ENCODE peak calls at places on chromosomes 6 and 20, in eight cellular contexts. C is C1 segment of cervical spinal cord, K is T-helper 2 cell, J is AG10803, Z is GM04504, S is lower leg skin, U is NCI-H774, X is NCI-H1436. R is an unnamed sample.

GRCh38 chr20:53291548-53291947 is 302.1 kb downstream of the ZNF217 start:
- DNase-seq in C (no peak), K (no peak), J (no peak), Z (no peak), S (no peak), U (no peak), X (no peak), R (no peak)

GRCh38 chr6:43203029-43203717 is 21.2 kb downstream of the CUL9 start:
- DNase-seq in C (no peak), K (no peak), J (no peak), Z (no peak), S (no peak), U (no peak), X (no peak), R (no peak)

GRCh38 chr20:9301129-9302072 is 213.0 kb upstream of the LAMP5 start:
- DNase-seq in C (no peak), K (no peak), J (peak; percentile 78), Z (no peak), S (no peak), U (peak; percentile 44), X (no peak), R (peak; percentile 50)

GRCh38 chr6:39088331-39088730 is 26.7 kb downstream of the SAYSD1 start:
- DNase-seq in C (peak; percentile 14), K (peak; percentile 39), J (peak; percentile 53), Z (no peak), S (no peak), U (no peak), X (no peak), R (peak; percentile 62)

GRCh38 chr20:35640724-35641123 is 24.0 kb downstream of the CPNE1 start:
- DNase-seq in C (no peak), K (no peak), J (no peak), Z (no peak), S (no peak), U (no peak), X (no peak), R (no peak)

GRCh38 chr20:12916699-12917098 is 92.1 kb upstream of the SPTLC3 start:
- DNase-seq in C (no peak), K (no peak), J (no peak), Z (no peak), S (no peak), U (no peak), X (no peak), R (peak; percentile 5)

GRCh38 chr6:84825461-84825860 is 61.1 kb upstream of the TBX18 start:
- DNase-seq in C (no peak), K (no peak), J (peak; percentile 23), Z (no peak), S (no peak), U (no peak), X (no peak), R (peak; percentile 71)

GRCh38 chr6:15089569-15090144 is 156.2 kb upstream of the JARID2 start:
- DNase-seq in C (no peak), K (no peak), J (no peak), Z (no peak), S (peak; percentile 85), U (peak; percentile 9), X (no peak), R (no peak)

GRCh38 chr6:129929433-129929832 is 68.3 kb upstream of the TMEM244 start:
- DNase-seq in C (no peak), K (no peak), J (peak; percentile 92), Z (peak; percentile 75), S (no peak), U (no peak), X (no peak), R (peak; percentile 93)

GRCh38 chr20:10754809-10755208 is 81.0 kb upstream of the JAG1 start:
- DNase-seq in C (no peak), K (no peak), J (no peak), Z (no peak), S (no peak), U (no peak), X (no peak), R (no peak)

GRCh38 chr6:54003316-54003715 is 107.9 kb upstream of the MLIP start:
- DNase-seq in C (no peak), K (no peak), J (no peak), Z (no peak), S (no peak), U (no peak), X (no peak), R (no peak)

GRCh38 chr6:15391500-15391899 is 145.6 kb downstream of the JARID2 start:
- DNase-seq in C (no peak), K (no peak), J (no peak), Z (no peak), S (no peak), U (no peak), X (no peak), R (no peak)

GRCh38 chr20:31704225-31705119 is 18.2 kb downstream of the BCL2L1 start:
- DNase-seq in C (no peak), K (no peak), J (peak; percentile 42), Z (no peak), S (no peak), U (no peak), X (no peak), R (peak; percentile 42)

GRCh38 chr6:19205076-19205475 is 632.1 kb upstream of the ID4 start:
- DNase-seq in C (no peak), K (no peak), J (no peak), Z (no peak), S (no peak), U (no peak), X (no peak), R (no peak)

GRCh38 chr6:85865665-85866372 is 223.1 kb upstream of the SYNCRIP start:
- DNase-seq in C (no peak), K (peak; percentile 28), J (peak; percentile 56), Z (peak; percentile 17), S (no peak), U (peak; percentile 14), X (no peak), R (peak; percentile 83)

GRCh38 chr6:43862925-43863324 is 92.9 kb downstream of the VEGFA start:
- DNase-seq in C (no peak), K (no peak), J (no peak), Z (no peak), S (no peak), U (no peak), X (no peak), R (no peak)

GRCh38 chr6:45633272-45633908 is 255.7 kb upstream of the SUPT3H start:
- DNase-seq in C (no peak), K (peak; percentile 77), J (no peak), Z (no peak), S (no peak), U (no peak), X (no peak), R (no peak)

GRCh38 chr6:16184129-16184528 is 54.3 kb upstream of the GMPR start:
- DNase-seq in C (no peak), K (peak; percentile 62), J (peak; percentile 28), Z (no peak), S (no peak), U (no peak), X (no peak), R (peak; percentile 39)

GRCh38 chr6:71886184-71887005 is at the start of gene RIMS1:
- DNase-seq in C (no peak), K (peak; percentile 17), J (peak; percentile 33), Z (no peak), S (no peak), U (peak; percentile 47), X (peak; percentile 22), R (peak; percentile 57)

GRCh38 chr6:138194221-138194620 is 24.1 kb downstream of the PBOV1 start:
- DNase-seq in C (no peak), K (no peak), J (no peak), Z (no peak), S (no peak), U (no peak), X (no peak), R (no peak)

GRCh38 chr6:88294702-88295101 is 128.6 kb upstream of the CNR1 start:
- DNase-seq in C (no peak), K (no peak), J (no peak), Z (no peak), S (no peak), U (no peak), X (no peak), R (no peak)

GRCh38 chr6:52582996-52583395 is 6.1 kb upstream of the TRAM2 start:
- DNase-seq in C (no peak), K (no peak), J (no peak), Z (no peak), S (no peak), U (no peak), X (no peak), R (no peak)

GRCh38 chr6:29552512-29553051 is 7.0 kb downstream of the UBD start:
- DNase-seq in C (no peak), K (peak; percentile 78), J (peak; percentile 66), Z (peak; percentile 28), S (no peak), U (no peak), X (no peak), R (peak; percentile 65)

GRCh38 chr20:38477747-38478146 is 5.1 kb downstream of the RALGAPB start:
- DNase-seq in C (no peak), K (no peak), J (no peak), Z (no peak), S (no peak), U (no peak), X (no peak), R (no peak)

GRCh38 chr6:87183687-87184086 is 28.3 kb downstream of the ZNF292 start:
- DNase-seq in C (no peak), K (no peak), J (peak; percentile 34), Z (peak; percentile 15), S (no peak), U (no peak), X (no peak), R (peak; percentile 69)

GRCh38 chr6:36944650-36945049 is 9.9 kb upstream of the PI16 start:
- DNase-seq in C (no peak), K (no peak), J (no peak), Z (no peak), S (peak; percentile 48), U (no peak), X (no peak), R (no peak)

GRCh38 chr20:36819662-36820061 is 46.1 kb upstream of the DSN1 start:
- DNase-seq in C (no peak), K (no peak), J (no peak), Z (no peak), S (no peak), U (no peak), X (peak; percentile 61), R (no peak)

GRCh38 chr6:134937426-134937825 is 12.5 kb downstream of the ALDH8A1 start:
- DNase-seq in C (no peak), K (no peak), J (peak; percentile 59), Z (no peak), S (peak; percentile 52), U (no peak), X (no peak), R (peak; percentile 17)

GRCh38 chr20:33667245-33668086 is 723 bp downstream of the ACTL10 start:
- DNase-seq in C (peak; percentile 55), K (peak; percentile 65), J (peak; percentile 59), Z (no peak), S (peak; percentile 93), U (peak; percentile 79), X (no peak), R (no peak)

GRCh38 chr6:47749726-47750125 is 32.1 kb upstream of the OPN5 start:
- DNase-seq in C (no peak), K (no peak), J (no peak), Z (no peak), S (no peak), U (no peak), X (no peak), R (no peak)

GRCh38 chr6:27505209-27506027 is 32.5 kb upstream of the ZNF184 start:
- DNase-seq in C (no peak), K (peak; percentile 41), J (peak; percentile 37), Z (no peak), S (peak; percentile 87), U (peak; percentile 78), X (peak; percentile 35), R (peak; percentile 46)

GRCh38 chr6:137570307-137570832 is 76.2 kb upstream of the OLIG3 start:
- DNase-seq in C (no peak), K (no peak), J (no peak), Z (no peak), S (no peak), U (peak; percentile 96), X (peak; percentile 73), R (no peak)

GRCh38 chr20:50380697-50381040 is 129.5 kb upstream of the PTPN1 start:
- DNase-seq in C (no peak), K (no peak), J (peak; percentile 56), Z (peak; percentile 26), S (no peak), U (no peak), X (no peak), R (peak; percentile 78)

GRCh38 chr6:3791526-3792212 is 40.2 kb upstream of the PXDC1 start:
- DNase-seq in C (no peak), K (no peak), J (no peak), Z (no peak), S (peak; percentile 74), U (no peak), X (no peak), R (no peak)

R was measured in GM23248.